ENCODE peak calls at places on chromosomes 11 and 22, in four cellular contexts. S is epithelial cell of esophagus, T is amygdala, I is NCI-H1436. J is an unnamed sample.

GRCh38 chr11:19827399-19828135 is 114.9 kb downstream of the NAV2 start:
- DNase-seq in T (no peak), S (peak; percentile 4), I (no peak), J (no peak)

GRCh38 chr11:78248191-78248590 is 59.5 kb downstream of the USP35 start:
- DNase-seq in T (no peak), S (no peak), I (no peak), J (no peak)

GRCh38 chr11:116339306-116339705 is 433.5 kb downstream of the BUD13 start:
- DNase-seq in I (no peak), S (no peak), T (no peak), J (no peak)

GRCh38 chr11:69342588-69343330 is 48.8 kb downstream of the MYEOV start:
- DNase-seq in T (no peak), S (no peak), I (no peak), J (no peak)

GRCh38 chr11:63761870-63762661 is 6.5 kb downstream of the ZFTA start:
- DNase-seq in T (no peak), S (no peak), I (no peak), J (no peak)

GRCh38 chr22:24424001-24424900 is 3.1 kb upstream of the ADORA2A start:
- DNase-seq in S (no peak), I (no peak), T (no peak), J (no peak)

GRCh38 chr22:45129703-45130524 is 33.8 kb upstream of the NUP50 start:
- DNase-seq in I (no peak), S (peak; percentile 66), T (no peak), J (no peak)

GRCh38 chr11:72430743-72431570 is 3.4 kb downstream of the CLPB start:
- DNase-seq in I (peak; percentile 49), S (peak; percentile 63), T (peak; percentile 13), J (peak; percentile 41)

GRCh38 chr11:15602779-15603178 is 488.1 kb downstream of the INSC start:
- DNase-seq in S (no peak), I (no peak), T (no peak), J (no peak)

GRCh38 chr22:28064941-28065340 is 145.9 kb upstream of the PITPNB start:
- DNase-seq in I (no peak), S (no peak), T (no peak), J (no peak)

GRCh38 chr11:105220175-105220574 is 80.6 kb upstream of the CARD18 start:
- DNase-seq in I (no peak), S (no peak), T (no peak), J (no peak)

GRCh38 chr22:37019309-37020191 is at the start of the genes MPST and TST:
- DNase-seq in S (peak; percentile 65), I (peak; percentile 30), T (no peak), J (no peak)

GRCh38 chr11:15101072-15101701 is 13.5 kb upstream of the INSC start:
- DNase-seq in S (peak; percentile 75), I (peak; percentile 59), T (peak; percentile 31), J (peak; percentile 37)

GRCh38 chr11:119880143-119880542 is 151.1 kb upstream of the NECTIN1 start:
- DNase-seq in T (no peak), I (no peak), S (no peak), J (no peak)

GRCh38 chr11:20397281-20397680 is 9.8 kb downstream of the PRMT3 start:
- DNase-seq in I (peak; percentile 76), S (peak; percentile 68), T (no peak), J (peak; percentile 59)

GRCh38 chr11:70790671-70791300 is 392.5 kb downstream of the CTTN start:
- DNase-seq in I (no peak), T (no peak), S (no peak), J (no peak)

GRCh38 chr11:14336507-14337503 is 22.2 kb downstream of the RRAS2 start:
- DNase-seq in I (no peak), T (no peak), S (peak; percentile 99), J (no peak)

GRCh38 chr11:79447039-79447438 is 6.2 kb upstream of the TENM4 start:
- DNase-seq in T (no peak), S (no peak), I (no peak), J (no peak)

GRCh38 chr11:120564573-120565301 is 53.2 kb downstream of the GRIK4 start:
- DNase-seq in S (peak; percentile 35), I (peak; percentile 16), T (peak; percentile 31), J (no peak)

GRCh38 chr11:60951909-60952741 is at the start of gene SLC15A3:
- DNase-seq in T (no peak), I (no peak), S (no peak), J (no peak)

GRCh38 chr11:103927535-103927934 is 108.9 kb upstream of the DDI1 start:
- DNase-seq in I (no peak), T (no peak), S (peak; percentile 43), J (no peak)

J was measured in NCI-H748 treated with DMSO at 0.1 percent for 48 hours.